ENCODE peak calls at places on chromosomes 6 and 20, in five cellular contexts. W is A549, G is lung, X is GM13976, F is OCI-LY7. E is an unnamed sample.

GRCh38 chr6:126063512-126064146 is 77.3 kb downstream of the TRMT11 start:
- DNase-seq in W (peak), G (no peak), X (no peak), F (peak), E (no peak)

GRCh38 chr6:108556864-108557493 is 3.7 kb upstream of the FOXO3 start:
- DNase-seq in W (no peak), G (no peak), X (no peak), F (no peak), E (no peak)

GRCh38 chr20:37958856-37959255 is 55.9 kb downstream of the VSTM2L start:
- DNase-seq in W (no peak), G (no peak), X (no peak), F (no peak), E (no peak)

GRCh38 chr6:14270925-14271791 is 153.6 kb downstream of the CD83 start:
- DNase-seq in W (peak), G (no peak), X (no peak), F (no peak), E (no peak)

GRCh38 chr20:52268184-52268583 is 76.6 kb upstream of the ZFP64 start:
- DNase-seq in W (no peak), G (no peak), X (no peak), F (no peak), E (no peak)

GRCh38 chr6:159646136-159646535 is 46.9 kb downstream of the SOD2 start:
- DNase-seq in W (no peak), G (no peak), X (no peak), F (no peak), E (no peak)

GRCh38 chr20:47317127-47317895 is 39.2 kb downstream of the ZMYND8 start:
- DNase-seq in W (peak), G (peak), X (peak), F (peak), E (no peak)

GRCh38 chr6:81906041-81906440 is 153.6 kb upstream of the TENT5A start:
- DNase-seq in W (no peak), G (no peak), X (no peak), F (no peak), E (no peak)

GRCh38 chr6:169964440-169965212 is 213.2 kb downstream of the ERMARD start:
- DNase-seq in W (no peak), G (peak), X (no peak), F (no peak), E (no peak)

GRCh38 chr6:133240511-133241087 is 558 bp upstream of the EYA4 start:
- DNase-seq in W (peak), G (no peak), X (peak), F (no peak), E (peak)

GRCh38 chr6:3351105-3351676 is 92.4 kb downstream of the PSMG4 start:
- DNase-seq in W (no peak), G (no peak), X (no peak), F (no peak), E (no peak)

GRCh38 chr6:70886661-70887060 is 70.2 kb downstream of the B3GAT2 start:
- DNase-seq in W (no peak), G (no peak), X (no peak), F (no peak), E (no peak)

GRCh38 chr20:47502271-47502730 is 614 bp downstream of the NCOA3 start:
- DNase-seq in W (no peak), G (no peak), X (no peak), F (no peak), E (no peak)

GRCh38 chr6:106377061-106377540 is 16.6 kb downstream of the CRYBG1 start:
- DNase-seq in W (no peak), G (no peak), X (no peak), F (no peak), E (no peak)

GRCh38 chr20:5000263-5001173 is 792 bp downstream of the SLC23A2 start:
- DNase-seq in W (no peak), G (peak), X (peak), F (peak), E (no peak)

GRCh38 chr20:21698494-21699215 is 6.8 kb upstream of the PAX1 start:
- DNase-seq in W (no peak), G (no peak), X (no peak), F (no peak), E (peak)

GRCh38 chr20:21699216-21699508 is 6.3 kb upstream of the PAX1 start:
- DNase-seq in W (no peak), G (no peak), X (no peak), F (no peak), E (no peak)

DNA sequence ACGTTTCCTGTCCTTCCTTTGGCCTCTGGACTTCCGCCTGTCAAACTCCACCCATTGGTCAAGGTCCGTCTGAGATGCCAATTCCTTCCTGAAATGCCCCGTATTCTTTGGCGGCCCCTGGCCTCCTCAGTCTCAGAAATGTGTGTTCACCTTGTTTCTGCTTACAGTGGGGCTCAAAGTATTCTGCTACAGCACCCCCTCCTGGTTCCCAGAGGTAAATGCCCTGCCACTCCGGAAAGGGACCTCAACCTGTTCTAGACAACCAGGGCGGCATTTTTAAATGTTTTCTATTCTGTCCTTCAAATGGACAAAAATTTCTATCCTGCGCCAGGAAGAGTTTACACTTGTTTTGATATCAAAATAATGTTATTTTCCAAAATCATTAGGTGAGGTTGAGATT is 12.1 kb upstream of the PAX1 start:
- DNase-seq in W (peak), G (no peak), X (no peak), F (peak), E (no peak)
- TF ChIP-seq CTCF in W (peak), G (no peak), X (peak), F (peak), E (peak)

DNA sequence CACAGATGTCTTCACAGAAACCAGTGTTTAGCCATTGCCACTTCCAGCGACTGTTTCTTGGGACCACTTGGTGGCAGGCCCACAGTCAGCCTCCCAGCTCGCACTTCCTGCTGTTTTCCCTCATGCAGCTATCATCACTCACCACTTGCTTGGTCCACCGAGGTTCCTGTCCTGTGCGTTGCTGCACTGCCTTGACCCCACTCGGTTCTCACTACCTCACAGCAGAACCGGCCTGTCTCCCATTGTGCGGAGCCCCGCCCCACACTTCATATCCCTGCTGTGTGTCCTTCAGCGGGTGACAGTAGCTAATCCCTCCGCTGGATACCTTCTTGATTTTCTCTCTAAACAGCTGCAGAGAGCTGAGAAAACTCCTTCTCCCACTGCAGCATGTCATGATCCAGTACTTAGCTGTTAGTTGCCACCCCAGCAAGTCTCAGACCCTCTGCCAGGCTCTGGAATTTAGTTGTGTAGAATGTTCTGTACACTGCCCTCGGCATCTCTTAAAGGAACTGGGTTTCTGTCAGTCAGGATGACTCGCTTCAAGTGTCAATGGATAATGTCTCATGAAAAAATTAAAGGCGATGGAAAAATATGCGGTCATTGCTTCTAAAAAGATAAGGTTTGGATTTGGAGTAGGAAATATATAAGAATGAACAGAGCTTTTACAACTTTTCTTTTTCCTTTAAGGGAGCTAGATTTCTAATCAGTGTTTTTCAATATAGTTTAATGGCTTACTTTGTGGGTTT is 208.0 kb downstream of the FARS2 start:
- DNase-seq in W (no peak), G (no peak), X (no peak), F (no peak), E (no peak)
- TF ChIP-seq CTCF in W (no peak), G (no peak), X (no peak), F (no peak), E (no peak)

DNA sequence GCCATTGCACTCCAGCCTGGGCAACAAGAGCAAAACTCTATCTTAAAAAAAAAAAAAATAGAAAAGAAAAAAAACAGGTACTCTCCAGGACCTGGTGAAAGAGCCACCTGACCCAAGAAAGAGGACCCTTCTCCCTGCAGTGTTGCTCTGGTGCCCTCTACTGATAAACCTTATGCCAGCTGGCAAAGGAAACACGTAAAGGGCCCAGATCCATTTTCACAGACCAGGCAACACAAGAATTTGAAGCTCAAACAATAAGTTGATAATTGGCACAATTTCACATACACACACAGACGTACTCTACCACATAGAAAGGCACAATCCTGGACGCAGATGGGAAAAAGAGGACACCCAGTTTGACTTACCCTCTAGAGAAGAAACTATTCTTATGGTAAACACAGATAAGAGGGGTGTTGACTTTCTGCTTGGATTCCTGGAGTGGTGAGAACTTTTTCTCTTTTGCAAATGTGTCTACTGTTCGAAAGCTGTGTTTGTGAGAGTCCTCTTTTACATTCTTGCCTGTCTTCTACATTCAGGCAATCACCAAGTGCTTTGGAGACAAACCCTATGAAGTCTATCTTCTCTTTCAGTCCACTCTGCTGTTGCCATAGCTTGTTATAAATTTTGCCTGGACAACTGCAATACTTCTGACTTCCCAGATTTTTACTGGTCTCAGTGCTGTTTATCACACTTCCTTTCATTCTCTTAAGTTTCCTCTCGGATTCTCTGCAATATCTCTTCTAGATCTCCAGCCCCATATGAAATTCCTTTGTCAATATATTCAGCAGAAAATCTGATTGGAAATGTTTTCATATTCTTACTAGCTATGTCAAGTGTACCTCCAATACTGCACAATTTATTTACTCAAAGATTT is 6.4 kb upstream of the SNRPB start:
- DNase-seq in W (no peak), G (no peak), X (no peak), F (no peak), E (no peak)
- TF ChIP-seq CTCF in W (peak), G (no peak), X (peak), F (peak), E (no peak)

GRCh38 chr20:32484221-32485125 is 100.7 kb downstream of the NOL4L start:
- DNase-seq in W (peak), G (no peak), X (peak), F (peak), E (peak)

GRCh38 chr20:32485126-32485769 is 99.9 kb downstream of the NOL4L start:
- DNase-seq in W (peak), G (peak), X (peak), F (peak), E (peak)

GRCh38 chr20:32481311-32482103 is 103.6 kb downstream of the NOL4L start:
- DNase-seq in W (no peak), G (no peak), X (no peak), F (no peak), E (no peak)

GRCh38 chr20:32482251-32483220 is 102.6 kb downstream of the NOL4L start:
- DNase-seq in W (no peak), G (no peak), X (peak), F (no peak), E (peak)

GRCh38 chr20:32483351-32484220 is 101.5 kb downstream of the NOL4L start:
- DNase-seq in W (peak), G (peak), X (peak), F (peak), E (peak)
- TF ChIP-seq CTCF in W (no peak), G (no peak), X (no peak), F (no peak), E (peak)

GRCh38 chr20:49545572-49545971 is 22.4 kb downstream of the PTGIS start:
- DNase-seq in W (peak), G (no peak), X (no peak), F (peak), E (no peak)
- TF ChIP-seq CTCF in W (no peak), G (no peak), X (no peak), F (peak), E (peak)

GRCh38 chr6:7730003-7730402 is 4.1 kb downstream of the BMP6 start:
- DNase-seq in W (no peak), G (no peak), X (no peak), F (no peak), E (no peak)
- TF ChIP-seq CTCF in W (no peak), G (no peak), X (no peak), F (no peak), E (no peak)

DNA sequence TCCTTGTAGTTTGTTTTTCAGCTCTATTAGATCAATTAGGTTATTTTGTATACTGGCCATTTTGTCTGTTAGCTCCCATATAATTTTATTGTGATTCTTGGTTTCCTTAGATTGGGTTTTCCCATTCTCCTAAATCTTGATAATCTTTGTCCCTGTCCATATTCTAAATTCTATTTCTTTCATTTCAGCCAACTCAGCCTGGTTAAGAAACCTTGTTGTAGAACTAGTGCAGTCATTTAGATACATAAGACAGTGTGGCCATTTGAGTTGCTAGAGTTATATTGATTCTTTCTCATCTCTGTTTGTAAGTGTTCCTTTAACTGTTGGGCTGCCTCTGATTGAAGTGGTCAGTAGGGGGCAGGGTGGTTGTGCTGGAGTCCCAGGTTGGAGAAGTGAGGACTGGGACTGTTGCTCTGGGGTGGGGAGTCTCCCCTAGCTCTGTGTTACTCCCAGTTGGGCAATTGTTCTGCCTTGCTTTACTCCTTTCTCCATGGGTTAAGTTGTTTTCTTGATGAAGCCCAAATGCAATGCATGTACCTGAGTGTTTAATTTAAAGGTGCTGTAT is 98.8 kb upstream of the NRN1 start:
- DNase-seq in W (peak), G (no peak), X (no peak), F (peak), E (no peak)
- TF ChIP-seq CTCF in W (no peak), G (no peak), X (peak), F (peak), E (peak)

GRCh38 chr6:73942581-73942980 is 246.6 kb downstream of the CD109 start:
- DNase-seq in W (peak), G (no peak), X (no peak), F (no peak), E (no peak)
- TF ChIP-seq CTCF in W (no peak), G (no peak), X (no peak), F (peak), E (no peak)

GRCh38 chr6:15270402-15270801 is 24.5 kb downstream of the JARID2 start:
- DNase-seq in W (no peak), G (no peak), X (no peak), F (no peak), E (no peak)

GRCh38 chr6:15272562-15272961 is 26.7 kb downstream of the JARID2 start:
- DNase-seq in W (no peak), G (no peak), X (no peak), F (no peak), E (no peak)

GRCh38 chr6:15276036-15276435 is 30.2 kb downstream of the JARID2 start:
- DNase-seq in W (no peak), G (no peak), X (no peak), F (no peak), E (no peak)

GRCh38 chr6:15279047-15279661 is 33.3 kb downstream of the JARID2 start:
- DNase-seq in W (no peak), G (no peak), X (no peak), F (no peak), E (no peak)

GRCh38 chr6:15274696-15275387 is 29.0 kb downstream of the JARID2 start:
- DNase-seq in W (no peak), G (no peak), X (no peak), F (no peak), E (no peak)
- TF ChIP-seq CTCF in W (no peak), G (no peak), X (peak), F (peak), E (no peak)

GRCh38 chr20:35644806-35645205 is 19.9 kb downstream of the CPNE1 start:
- DNase-seq in W (no peak), G (no peak), X (no peak), F (no peak), E (no peak)

GRCh38 chr20:35643045-35643444 is 21.7 kb downstream of the CPNE1 start:
- DNase-seq in W (no peak), G (no peak), X (no peak), F (no peak), E (no peak)

GRCh38 chr20:35640724-35641123 is 24.0 kb downstream of the CPNE1 start:
- DNase-seq in W (no peak), G (no peak), X (no peak), F (no peak), E (no peak)

GRCh38 chr20:35637266-35637665 is 21.6 kb downstream of the SPAG4 start:
- DNase-seq in W (no peak), G (no peak), X (no peak), F (no peak), E (no peak)

DNA sequence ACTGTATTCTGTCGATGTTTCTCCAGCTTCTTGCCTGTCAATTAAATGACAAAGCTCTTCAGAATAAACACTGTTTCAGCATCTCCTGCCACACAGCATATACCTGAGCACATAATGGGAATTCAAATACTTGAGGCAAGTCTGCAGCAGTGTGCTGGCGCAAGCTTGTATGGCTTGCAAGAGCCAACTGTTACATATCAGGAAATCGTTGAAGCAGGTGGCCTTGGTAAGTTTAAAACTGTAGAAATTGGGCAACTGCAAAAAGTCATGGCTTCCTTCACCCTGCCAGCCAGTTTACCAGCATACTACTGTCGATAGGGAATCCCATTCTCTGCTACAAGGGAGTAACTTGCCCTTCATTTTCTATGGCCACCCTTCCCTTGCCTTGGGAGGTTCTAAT is 23.0 kb downstream of the CPNE1 start:
- DNase-seq in W (no peak), G (no peak), X (no peak), F (no peak), E (no peak)
- TF ChIP-seq CTCF in W (no peak), G (no peak), X (no peak), F (no peak), E (no peak)

E was measured in type B pancreatic cell.